ENCODE peak calls at places on chromosomes 13 and 19, in four cellular contexts. M, E, R and X are unnamed samples.

GRCh38 chr13:20182231-20182846 is 10.4 kb downstream of the GJB2 start:
- DNase-seq in R (peak), E (peak), M (no peak), X (peak)

GRCh38 chr13:76148926-76149325 is 512.8 kb downstream of the LMO7 start:
- DNase-seq in M (no peak), R (no peak), E (peak), X (no peak)

GRCh38 chr13:75482070-75482819 is at the start of gene TBC1D4:
- DNase-seq in M (peak), E (peak), R (peak), X (peak)

GRCh38 chr13:109255457-109255856 is 530.9 kb downstream of the IRS2 start:
- DNase-seq in E (no peak), R (no peak), M (no peak), X (no peak)

GRCh38 chr19:39021063-39021462 is 11.3 kb downstream of the FBXO27 start:
- DNase-seq in R (no peak), E (no peak), M (no peak), X (no peak)

GRCh38 chr19:46385636-46386035 is 27.7 kb downstream of the CCDC8 start:
- DNase-seq in E (no peak), M (no peak), R (no peak), X (no peak)

GRCh38 chr13:52048516-52048915 is 24.0 kb downstream of the UTP14C start:
- DNase-seq in R (no peak), E (no peak), M (no peak), X (no peak)

GRCh38 chr13:70668293-70668692 is 560.0 kb upstream of the KLHL1 start:
- DNase-seq in M (no peak), R (no peak), E (no peak), X (no peak)

GRCh38 chr19:47284324-47284899 is 9.7 kb downstream of the INAFM1 start:
- DNase-seq in R (no peak), M (no peak), E (peak), X (no peak)

GRCh38 chr13:91922969-91923592 is 524.7 kb downstream of the GPC5 start:
- DNase-seq in E (no peak), M (no peak), R (no peak), X (no peak)
- TF ChIP-seq CTCF in E (no peak), M (no peak), R (no peak), X (no peak)

GRCh38 chr19:18853755-18854427 is 22.1 kb downstream of the UPF1 start:
- DNase-seq in E (no peak), R (no peak), M (no peak), X (no peak)
- TF ChIP-seq CTCF in E (peak), R (no peak), M (no peak), X (no peak)

GRCh38 chr19:51772977-51773376 is 12.0 kb downstream of the FPR2 start:
- DNase-seq in M (no peak), E (no peak), R (no peak), X (peak)
- TF ChIP-seq CTCF in M (no peak), E (no peak), R (no peak), X (no peak)

GRCh38 chr19:50549927-50550593 is 18.2 kb downstream of the LRRC4B start:
- DNase-seq in M (no peak), E (no peak), R (no peak), X (no peak)

GRCh38 chr19:50546527-50547221 is 21.6 kb downstream of the LRRC4B start:
- DNase-seq in R (no peak), E (no peak), M (no peak), X (no peak)

GRCh38 chr19:50549059-50549926 is 18.9 kb downstream of the LRRC4B start:
- DNase-seq in M (no peak), R (no peak), E (no peak), X (no peak)

GRCh38 chr19:50548191-50549058 is 19.8 kb downstream of the LRRC4B start:
- DNase-seq in E (no peak), M (no peak), R (no peak), X (no peak)

DNA sequence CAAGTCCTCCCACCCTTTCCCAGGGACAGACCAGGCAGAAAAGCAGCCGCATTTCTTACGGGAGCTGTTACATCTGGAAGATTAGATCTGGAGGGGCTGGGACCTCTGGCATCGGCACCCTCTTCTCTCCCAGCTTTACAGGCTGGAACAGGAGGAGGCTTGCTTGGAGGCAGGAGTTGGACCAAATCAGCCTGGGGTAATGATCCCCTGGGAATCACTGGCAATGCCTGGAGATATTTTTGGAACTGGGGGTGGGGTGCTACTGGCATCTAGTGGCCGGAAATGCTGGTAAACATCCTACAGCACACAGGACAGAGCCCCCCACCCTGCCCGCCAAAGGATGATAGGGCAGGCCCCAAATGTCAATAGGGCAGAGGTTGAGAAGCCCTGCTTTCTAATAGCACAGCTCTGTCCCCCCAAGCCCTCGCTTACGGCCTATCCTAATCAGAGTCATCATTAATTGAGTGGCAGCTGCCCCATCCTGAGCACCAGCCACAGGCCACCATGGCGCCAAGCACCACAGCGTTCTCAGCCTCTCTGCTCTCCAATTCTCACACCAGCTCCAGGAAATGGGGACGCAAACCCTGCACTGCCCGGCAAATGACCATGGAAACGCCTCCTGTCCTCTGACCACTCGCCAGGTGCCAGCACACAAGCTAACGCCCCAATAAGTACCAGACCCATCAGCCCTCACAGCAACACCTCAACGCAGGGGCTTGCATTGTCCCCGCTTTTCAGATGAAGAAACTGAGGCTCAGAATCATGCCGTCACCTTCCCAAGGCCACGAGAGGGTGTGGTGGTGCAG is 20.6 kb downstream of the LRRC4B start:
- DNase-seq in E (no peak), R (no peak), M (no peak), X (no peak)
- TF ChIP-seq CTCF in E (no peak), R (no peak), M (no peak), X (no peak)